ENCODE peak calls at places on chromosomes 16 and 17, in five cellular contexts. L is suprapubic skin; Y is PC-9; R is CD8-positive, alpha-beta T cell; I is breast epithelium. N is an unnamed sample.

GRCh38 chr16:82016964-82017363 is 5.7 kb upstream of the SDR42E1 start:
- DNase-seq in I (no peak), R (no peak), Y (no peak), L (no peak), N (no peak)

GRCh38 chr17:7394452-7395191 is at the start of gene PLSCR3:
- DNase-seq in Y (peak; percentile 95), I (peak; percentile 80), R (peak; percentile 83), L (peak; percentile 92), N (peak; percentile 87)

GRCh38 chr16:77540656-77541055 is 105.8 kb upstream of the ADAMTS18 start:
- DNase-seq in L (no peak), I (no peak), R (no peak), Y (no peak), N (no peak)

GRCh38 chr16:27430923-27431484 is 29.0 kb downstream of the IL21R start:
- DNase-seq in R (no peak), Y (no peak), I (no peak), L (peak; percentile 52), N (no peak)

GRCh38 chr17:78233678-78234077 is 2.2 kb downstream of the TMEM235 start:
- DNase-seq in L (no peak), Y (no peak), R (no peak), I (no peak), N (no peak)

GRCh38 chr17:35313875-35314409 is 59.5 kb downstream of the SLFN11 start:
- DNase-seq in L (no peak), Y (no peak), R (peak; percentile 30), I (peak; percentile 34), N (no peak)

GRCh38 chr17:49227436-49228261 is 2.9 kb downstream of the PHOSPHO1 start:
- DNase-seq in L (peak; percentile 91), R (peak; percentile 69), Y (peak; percentile 69), I (peak; percentile 46), N (peak; percentile 71)

GRCh38 chr16:89764711-89765201 is 43.4 kb downstream of the ZNF276 start:
- DNase-seq in Y (no peak), L (no peak), R (peak; percentile 20), I (peak; percentile 56), N (peak; percentile 96)

GRCh38 chr16:4463522-4464163 is 10.8 kb downstream of the NMRAL1 start:
- DNase-seq in R (no peak), I (no peak), L (no peak), Y (peak; percentile 73), N (no peak)

GRCh38 chr17:66275651-66276050 is 26.8 kb upstream of the PRKCA start:
- DNase-seq in L (no peak), Y (peak; percentile 80), I (peak; percentile 45), R (no peak), N (peak; percentile 41)
- H3K4me3 ChIP-seq in L (no peak overlapping the region), Y (peak overlapping the region; percentile 29), I (no peak overlapping the region), R (no peak overlapping the region), N (no peak overlapping the region)

GRCh38 chr16:8867483-8868271 is 1.1 kb downstream of the CARHSP1 start:
- DNase-seq in I (no peak), R (no peak), L (no peak), Y (no peak), N (peak; percentile 58)

GRCh38 chr16:8866884-8867482 is 1.8 kb downstream of the CARHSP1 start:
- DNase-seq in Y (no peak), R (no peak), I (no peak), L (no peak), N (no peak)

GRCh38 chr16:8872071-8872470 is 3.3 kb upstream of the CARHSP1 start:
- DNase-seq in I (no peak), Y (no peak), R (no peak), L (no peak), N (no peak)

GRCh38 chr16:8868272-8869211 is at the start of gene CARHSP1:
- DNase-seq in L (peak; percentile 91), Y (peak; percentile 90), R (peak; percentile 63), I (peak; percentile 79), N (peak; percentile 94)

DNA sequence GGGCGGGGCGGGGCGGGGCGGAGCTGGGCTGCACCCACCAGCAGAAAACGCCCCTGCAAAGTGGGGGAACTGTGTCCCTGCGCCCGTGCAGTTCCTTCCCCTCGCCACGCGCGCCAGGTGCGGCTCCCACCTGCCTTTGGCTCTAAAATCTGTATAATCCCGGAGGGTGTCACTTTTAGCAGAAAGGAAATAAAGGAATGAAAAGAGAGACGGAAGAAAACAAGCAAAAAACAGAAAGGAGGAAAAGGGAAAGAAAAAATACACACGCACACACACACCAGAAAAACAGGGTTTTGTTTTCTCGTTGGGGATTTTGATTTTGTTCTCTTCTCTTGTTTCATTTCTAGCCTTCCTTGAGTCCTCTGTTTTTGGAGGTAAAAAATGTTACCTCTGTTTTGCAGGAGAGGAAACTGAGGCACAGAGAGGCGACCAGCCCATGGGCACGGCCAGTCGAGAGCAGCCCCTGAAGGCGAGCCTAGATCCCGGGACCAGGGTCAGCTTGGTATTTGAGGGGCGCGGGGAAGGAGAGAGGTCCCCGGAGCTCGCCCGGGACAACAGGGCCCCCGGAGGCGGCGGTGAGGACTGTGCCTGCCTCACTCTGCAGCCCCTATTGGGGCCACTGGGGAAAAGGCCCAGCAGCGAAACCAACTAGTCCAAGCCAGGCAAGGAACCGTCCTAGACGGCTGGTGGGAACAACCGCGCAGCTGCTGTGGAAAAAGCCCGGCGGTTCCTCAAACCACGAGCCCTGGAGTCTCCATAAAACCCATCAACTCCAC is 594 bp upstream of the CARHSP1 start:
- DNase-seq in R (no peak), I (no peak), Y (no peak), L (no peak), N (no peak)
- H3K27ac ChIP-seq in R (no peak overlapping the region), I (peak overlapping the region; percentile 90), Y (peak overlapping the region; percentile 18), L (peak overlapping the region; percentile 61), N (no peak overlapping the region)

GRCh38 chr17:54493691-54494090 is 407.0 kb upstream of the TOM1L1 start:
- DNase-seq in L (no peak), R (no peak), I (no peak), Y (no peak), N (no peak)
- H3K4me1 ChIP-seq in L (no peaks in the 10 kb centered on the region), R (no peaks in the 10 kb centered on the region), I (no peaks in the 10 kb centered on the region), Y (no peaks in the 10 kb centered on the region), N (no peaks in the 10 kb centered on the region)

GRCh38 chr16:87702325-87702811 is 63.4 kb downstream of the KLHDC4 start:
- DNase-seq in Y (no peak), R (peak; percentile 18), I (no peak), L (no peak), N (no peak)

GRCh38 chr16:87701066-87701425 is 64.7 kb downstream of the KLHDC4 start:
- DNase-seq in Y (no peak), L (no peak), R (no peak), I (no peak), N (no peak)

GRCh38 chr16:87700406-87701065 is 65.2 kb downstream of the KLHDC4 start:
- DNase-seq in L (no peak), R (no peak), I (no peak), Y (no peak), N (no peak)

GRCh38 chr16:87703071-87703470 is 62.7 kb downstream of the KLHDC4 start:
- DNase-seq in Y (no peak), R (no peak), I (no peak), L (no peak), N (no peak)

GRCh38 chr16:87701505-87701921 is 64.3 kb downstream of the KLHDC4 start:
- DNase-seq in L (no peak), R (no peak), I (no peak), Y (no peak), N (no peak)
- H3K4me3 ChIP-seq in L (no peak overlapping the region), R (no peak overlapping the region), I (no peak overlapping the region), Y (no peak overlapping the region), N (no peak overlapping the region)

GRCh38 chr16:24805484-24805883 is 40.3 kb upstream of the SLC5A11 start:
- DNase-seq in L (no peak), I (no peak), Y (no peak), R (no peak), N (no peak)
- H3K27ac ChIP-seq in L (no peak overlapping the region), I (no peak overlapping the region), Y (no peak overlapping the region), R (no peak overlapping the region), N (no peak overlapping the region)

GRCh38 chr17:17816831-17817551 is 19.8 kb downstream of the SREBF1 start:
- DNase-seq in Y (no peak), R (no peak), L (no peak), I (no peak), N (no peak)
- H3K4me1 ChIP-seq in Y (peaks cover 42% of the 10 kb centered on the region), R (peaks cover 41% of the 10 kb centered on the region), L (peaks cover 74% of the 10 kb centered on the region), I (peaks cover 8% of the 10 kb centered on the region), N (peaks cover 3% of the 10 kb centered on the region)

GRCh38 chr16:50680556-50680893 is 587 bp downstream of the SNX20 start:
- DNase-seq in R (no peak), L (no peak), I (no peak), Y (no peak), N (no peak)

GRCh38 chr16:50679266-50679665 is 1.8 kb downstream of the SNX20 start:
- DNase-seq in R (no peak), Y (no peak), I (no peak), L (no peak), N (no peak)

GRCh38 chr16:50679676-50680555 is 1.2 kb downstream of the SNX20 start:
- DNase-seq in I (no peak), L (no peak), R (no peak), Y (no peak), N (no peak)

GRCh38 chr16:50683689-50684374 is 2.7 kb upstream of the SNX20 start:
- DNase-seq in I (no peak), L (no peak), Y (no peak), R (no peak), N (peak; percentile 48)

GRCh38 chr16:50680907-50681885 is at the start of gene SNX20:
- DNase-seq in L (no peak), R (peak; percentile 62), Y (no peak), I (no peak), N (peak; percentile 31)
- H3K4me3 ChIP-seq in L (peak within 1 kb of the TSS; percentile 30), R (peak within 1 kb of the TSS; percentile 65), Y (no peak within 1 kb of the TSS), I (peak within 1 kb of the TSS; percentile 23), N (peak within 1 kb of the TSS; percentile 49)

GRCh38 chr16:70250748-70251650 is 741 bp downstream of the EXOSC6 start:
- DNase-seq in L (no peak), I (no peak), R (no peak), Y (peak; percentile 53), N (peak; percentile 43)
- H3K27ac ChIP-seq in L (peak overlapping the region; percentile 97), I (peak overlapping the region; percentile 90), R (peak overlapping the region; percentile 85), Y (peak overlapping the region; percentile 41), N (peak overlapping the region; percentile 94)

N was measured in small intestine.